ENCODE peak calls at places on chromosomes 5 and 9, in four cellular contexts. One of them, this sample, is unnamed.
A peak's percentile ranks its signal among the peaks of the same experiment; 100 is the strongest.

GRCh38 chr5:132022737-132023136 is 11.3 kb upstream of the ACSL6 start:
- DNase-seq in posterior cingulate gyrus: no peak
- DNase-seq in A549: no peak
- DNase-seq in breast epithelium: no peak
- DNase-seq in this sample: no peak

GRCh38 chr9:124782661-124783574 is 6.0 kb downstream of the OLFML2A start:
- DNase-seq in posterior cingulate gyrus: no peak
- DNase-seq in A549: no peak
- DNase-seq in breast epithelium: peak; percentile 16
- DNase-seq in this sample: no peak

GRCh38 chr5:150131978-150132694 is 23.5 kb downstream of the PDGFRB start:
- DNase-seq in breast epithelium: no peak
- DNase-seq in posterior cingulate gyrus: no peak
- DNase-seq in A549: no peak
- DNase-seq in this sample: no peak

GRCh38 chr5:81021486-81021885 is 61.3 kb downstream of the RASGRF2 start:
- DNase-seq in breast epithelium: no peak
- DNase-seq in posterior cingulate gyrus: no peak
- DNase-seq in A549: no peak
- DNase-seq in this sample: no peak

GRCh38 chr9:84230355-84231136 is 110.0 kb downstream of the SLC28A3 start:
- DNase-seq in posterior cingulate gyrus: no peak
- DNase-seq in breast epithelium: peak; percentile 30
- DNase-seq in A549: no peak
- DNase-seq in this sample: peak; percentile 20

GRCh38 chr9:112059145-112059979 is 115.7 kb downstream of the SUSD1 start:
- DNase-seq in A549: peak; percentile 89
- DNase-seq in breast epithelium: peak; percentile 24
- DNase-seq in posterior cingulate gyrus: no peak
- DNase-seq in this sample: peak; percentile 38

GRCh38 chr9:27247756-27248155 is 49.2 kb downstream of the EQTN start:
- DNase-seq in breast epithelium: no peak
- DNase-seq in posterior cingulate gyrus: no peak
- DNase-seq in A549: peak; percentile 50
- DNase-seq in this sample: no peak

GRCh38 chr5:172661536-172661935 is 20.5 kb downstream of the NEURL1B start:
- DNase-seq in breast epithelium: no peak
- DNase-seq in posterior cingulate gyrus: no peak
- DNase-seq in A549: no peak
- DNase-seq in this sample: no peak

GRCh38 chr5:140221697-140222223 is 46.8 kb downstream of the CYSTM1 start:
- DNase-seq in posterior cingulate gyrus: no peak
- DNase-seq in breast epithelium: no peak
- DNase-seq in A549: peak; percentile 36
- DNase-seq in this sample: no peak

GRCh38 chr9:110538621-110539020 is 40.9 kb downstream of the SVEP1 start:
- DNase-seq in A549: no peak
- DNase-seq in posterior cingulate gyrus: no peak
- DNase-seq in breast epithelium: no peak
- DNase-seq in this sample: no peak

GRCh38 chr5:154461531-154461930 is 15.7 kb downstream of the SAP30L start:
- DNase-seq in posterior cingulate gyrus: no peak
- DNase-seq in breast epithelium: no peak
- DNase-seq in A549: peak; percentile 40
- DNase-seq in this sample: no peak

GRCh38 chr9:27732494-27732893 is 159.2 kb upstream of the C9orf72 start:
- DNase-seq in posterior cingulate gyrus: no peak
- DNase-seq in breast epithelium: no peak
- DNase-seq in A549: no peak
- DNase-seq in this sample: no peak

GRCh38 chr9:2809692-2810423 is 34.0 kb downstream of the PUM3 start:
- DNase-seq in A549: peak; percentile 85
- DNase-seq in breast epithelium: no peak
- DNase-seq in posterior cingulate gyrus: no peak
- DNase-seq in this sample: no peak

GRCh38 chr9:97615439-97616072 is 17.6 kb downstream of the TSTD2 start:
- DNase-seq in breast epithelium: peak; percentile 41
- DNase-seq in posterior cingulate gyrus: no peak
- DNase-seq in A549: peak; percentile 64
- DNase-seq in this sample: peak; percentile 33

This sample was measured in HFF-Myc.